ENCODE peak calls at places on chromosomes 7 and 10, in five cellular contexts. One of them, this sample, is unnamed.

GRCh38 chr10:88759366-88760101 is at the start of gene LIPN:
- DNase-seq in epithelial cell of proximal tubule: no peak
- DNase-seq in Panc1: no peak
- DNase-seq in AG04449: no peak
- DNase-seq in astrocyte of the cerebellum: no peak
- DNase-seq in this sample: no peak

GRCh38 chr7:33109758-33110238 is 594 bp upstream of the RP9 start:
- DNase-seq in epithelial cell of proximal tubule: no peak
- DNase-seq in Panc1: no peak
- DNase-seq in AG04449: no peak
- DNase-seq in astrocyte of the cerebellum: no peak
- DNase-seq in this sample: no peak

GRCh38 chr10:98262571-98262970 is 5.4 kb downstream of the LOXL4 start:
- DNase-seq in epithelial cell of proximal tubule: no peak
- DNase-seq in Panc1: no peak
- DNase-seq in AG04449: no peak
- DNase-seq in astrocyte of the cerebellum: no peak
- DNase-seq in this sample: no peak

GRCh38 chr7:139823855-139824670 is 5.0 kb upstream of the TBXAS1 start:
- DNase-seq in epithelial cell of proximal tubule: no peak
- DNase-seq in Panc1: no peak
- DNase-seq in AG04449: no peak
- DNase-seq in astrocyte of the cerebellum: no peak
- DNase-seq in this sample: no peak

GRCh38 chr7:102933763-102934162 is 21.0 kb downstream of the LRRC17 start:
- DNase-seq in epithelial cell of proximal tubule: no peak
- DNase-seq in Panc1: no peak
- DNase-seq in AG04449: peak; percentile 80
- DNase-seq in astrocyte of the cerebellum: peak; percentile 82
- DNase-seq in this sample: peak; percentile 95

GRCh38 chr10:127578628-127579305 is 29.7 kb downstream of the NPS start:
- DNase-seq in epithelial cell of proximal tubule: peak; percentile 73
- DNase-seq in Panc1: no peak
- DNase-seq in AG04449: no peak
- DNase-seq in astrocyte of the cerebellum: no peak
- DNase-seq in this sample: no peak

GRCh38 chr10:114956466-114956865 is 18.5 kb downstream of the TRUB1 start:
- DNase-seq in epithelial cell of proximal tubule: no peak
- DNase-seq in Panc1: no peak
- DNase-seq in AG04449: no peak
- DNase-seq in astrocyte of the cerebellum: no peak
- DNase-seq in this sample: no peak

GRCh38 chr7:12647364-12648219 is 39.8 kb upstream of the ARL4A start:
- DNase-seq in epithelial cell of proximal tubule: no peak
- DNase-seq in Panc1: peak; percentile 83
- DNase-seq in AG04449: no peak
- DNase-seq in astrocyte of the cerebellum: no peak
- DNase-seq in this sample: no peak

GRCh38 chr10:99927719-99928280 is 81.9 kb downstream of the DNMBP start:
- DNase-seq in epithelial cell of proximal tubule: no peak
- DNase-seq in Panc1: no peak
- DNase-seq in AG04449: no peak
- DNase-seq in astrocyte of the cerebellum: no peak
- DNase-seq in this sample: no peak
- H3K4me3 ChIP-seq in epithelial cell of proximal tubule: peak overlapping the region; percentile 77
- H3K4me3 ChIP-seq in Panc1: peak overlapping the region; percentile 60
- H3K4me3 ChIP-seq in AG04449: no peak overlapping the region
- H3K4me3 ChIP-seq in astrocyte of the cerebellum: no peak overlapping the region
- H3K4me3 ChIP-seq in this sample: no peak overlapping the region

GRCh38 chr10:48884337-48885045 is 55.1 kb downstream of the LRRC18 start:
- DNase-seq in epithelial cell of proximal tubule: no peak
- DNase-seq in Panc1: no peak
- DNase-seq in AG04449: no peak
- DNase-seq in astrocyte of the cerebellum: no peak
- DNase-seq in this sample: no peak

GRCh38 chr10:48882881-48883280 is 56.8 kb downstream of the LRRC18 start:
- DNase-seq in epithelial cell of proximal tubule: no peak
- DNase-seq in Panc1: no peak
- DNase-seq in AG04449: no peak
- DNase-seq in astrocyte of the cerebellum: no peak
- DNase-seq in this sample: no peak

GRCh38 chr10:48887982-48888381 is 51.7 kb downstream of the LRRC18 start:
- DNase-seq in epithelial cell of proximal tubule: no peak
- DNase-seq in Panc1: no peak
- DNase-seq in AG04449: no peak
- DNase-seq in astrocyte of the cerebellum: no peak
- DNase-seq in this sample: no peak

GRCh38 chr10:48881937-48882336 is 57.7 kb downstream of the LRRC18 start:
- DNase-seq in epithelial cell of proximal tubule: no peak
- DNase-seq in Panc1: no peak
- DNase-seq in AG04449: no peak
- DNase-seq in astrocyte of the cerebellum: no peak
- DNase-seq in this sample: no peak

GRCh38 chr10:48885376-48885775 is 54.3 kb downstream of the LRRC18 start:
- DNase-seq in epithelial cell of proximal tubule: no peak
- DNase-seq in Panc1: no peak
- DNase-seq in AG04449: no peak
- DNase-seq in astrocyte of the cerebellum: peak; percentile 1
- DNase-seq in this sample: no peak
- TF ChIP-seq CTCF in epithelial cell of proximal tubule: peak; percentile 65
- TF ChIP-seq CTCF in Panc1: no peak
- TF ChIP-seq CTCF in AG04449: peak; percentile 9
- TF ChIP-seq CTCF in astrocyte of the cerebellum: peak; percentile 43
- TF ChIP-seq CTCF in this sample: peak; percentile 27

GRCh38 chr7:108442039-108442568 is 14.1 kb downstream of the NRCAM start:
- DNase-seq in epithelial cell of proximal tubule: peak; percentile 38
- DNase-seq in Panc1: no peak
- DNase-seq in AG04449: no peak
- DNase-seq in astrocyte of the cerebellum: no peak
- DNase-seq in this sample: no peak
- H3K4me3 ChIP-seq in epithelial cell of proximal tubule: no peak overlapping the region
- H3K4me3 ChIP-seq in Panc1: no peak overlapping the region
- H3K4me3 ChIP-seq in AG04449: no peak overlapping the region
- H3K4me3 ChIP-seq in astrocyte of the cerebellum: no peak overlapping the region
- H3K4me3 ChIP-seq in this sample: no peak overlapping the region

GRCh38 chr10:25023278-25023677 is 6.9 kb downstream of the THNSL1 start:
- DNase-seq in epithelial cell of proximal tubule: no peak
- DNase-seq in Panc1: no peak
- DNase-seq in AG04449: no peak
- DNase-seq in astrocyte of the cerebellum: no peak
- DNase-seq in this sample: no peak

GRCh38 chr10:25024528-25024927 is 8.1 kb downstream of the THNSL1 start:
- DNase-seq in epithelial cell of proximal tubule: no peak
- DNase-seq in Panc1: no peak
- DNase-seq in AG04449: no peak
- DNase-seq in astrocyte of the cerebellum: no peak
- DNase-seq in this sample: peak; percentile 66

GRCh38 chr10:25028711-25029110 is 12.3 kb downstream of the THNSL1 start:
- DNase-seq in epithelial cell of proximal tubule: no peak
- DNase-seq in Panc1: no peak
- DNase-seq in AG04449: no peak
- DNase-seq in astrocyte of the cerebellum: no peak
- DNase-seq in this sample: no peak

GRCh38 chr10:25029519-25029918 is 13.1 kb downstream of the THNSL1 start:
- DNase-seq in epithelial cell of proximal tubule: no peak
- DNase-seq in Panc1: no peak
- DNase-seq in AG04449: no peak
- DNase-seq in astrocyte of the cerebellum: no peak
- DNase-seq in this sample: no peak

DNA sequence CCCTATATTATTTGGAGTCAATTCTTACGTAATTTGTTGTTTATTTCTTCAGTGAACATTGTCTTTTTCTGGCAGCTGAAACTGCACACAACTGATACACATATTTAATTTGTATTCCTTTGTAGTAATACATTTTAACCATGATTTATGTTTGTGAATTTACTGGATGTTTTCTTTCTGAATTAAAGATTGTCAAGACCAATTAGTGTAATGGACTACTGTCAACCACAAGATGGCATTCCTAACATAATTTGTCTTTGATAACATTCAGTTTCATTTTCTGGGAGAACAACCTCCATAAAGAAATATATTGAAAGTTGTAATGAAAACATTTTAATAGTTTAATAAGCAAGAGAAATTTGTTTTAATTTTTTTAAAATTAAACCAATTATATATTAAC is 10.1 kb downstream of the THNSL1 start:
- DNase-seq in epithelial cell of proximal tubule: no peak
- DNase-seq in Panc1: no peak
- DNase-seq in AG04449: no peak
- DNase-seq in astrocyte of the cerebellum: no peak
- DNase-seq in this sample: no peak
- TF ChIP-seq CTCF in epithelial cell of proximal tubule: peak; percentile 41
- TF ChIP-seq CTCF in Panc1: peak; percentile 9
- TF ChIP-seq CTCF in AG04449: no peak
- TF ChIP-seq CTCF in astrocyte of the cerebellum: no peak
- TF ChIP-seq CTCF in this sample: no peak

DNA sequence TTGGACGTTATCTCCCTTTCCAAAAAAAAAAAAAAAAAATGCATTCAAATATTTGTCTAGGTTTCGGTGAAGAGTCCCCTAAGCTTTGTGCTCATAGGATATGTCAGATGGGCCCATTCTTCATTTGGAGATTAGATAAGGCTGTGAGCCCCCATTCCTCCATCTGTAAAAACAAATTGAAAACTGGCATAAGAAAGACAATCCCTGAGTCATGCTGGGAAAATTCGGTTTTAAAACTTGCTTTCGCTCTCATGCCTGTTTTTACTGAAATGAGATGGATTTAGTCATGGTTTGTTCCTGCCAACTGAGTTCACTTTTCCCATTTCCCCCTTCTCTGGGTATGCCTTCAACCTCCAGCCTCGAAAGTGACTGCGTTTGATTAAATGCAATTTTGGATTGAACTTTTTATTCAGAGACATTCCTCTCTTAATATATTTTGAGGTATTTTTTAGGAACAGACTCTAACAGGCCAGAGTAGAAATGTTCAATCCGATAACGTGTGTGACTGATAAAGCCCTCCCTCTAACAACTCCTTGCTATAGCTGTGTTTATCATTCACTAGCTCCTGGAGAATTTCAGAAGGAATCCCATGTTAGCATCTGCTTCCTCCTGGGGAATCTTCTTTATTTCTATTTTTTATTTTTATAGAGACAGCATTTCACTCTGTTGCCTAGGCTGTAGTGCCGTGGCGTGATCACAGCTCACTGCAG is 190.9 kb upstream of the LYZL2 start:
- DNase-seq in epithelial cell of proximal tubule: peak; percentile 19
- DNase-seq in Panc1: no peak
- DNase-seq in AG04449: no peak
- DNase-seq in astrocyte of the cerebellum: peak; percentile 79
- DNase-seq in this sample: peak; percentile 67
- H3K4me3 ChIP-seq in epithelial cell of proximal tubule: no peak overlapping the region
- H3K4me3 ChIP-seq in Panc1: no peak overlapping the region
- H3K4me3 ChIP-seq in AG04449: peak overlapping the region; percentile 7
- H3K4me3 ChIP-seq in astrocyte of the cerebellum: no peak overlapping the region
- H3K4me3 ChIP-seq in this sample: no peak overlapping the region

DNA sequence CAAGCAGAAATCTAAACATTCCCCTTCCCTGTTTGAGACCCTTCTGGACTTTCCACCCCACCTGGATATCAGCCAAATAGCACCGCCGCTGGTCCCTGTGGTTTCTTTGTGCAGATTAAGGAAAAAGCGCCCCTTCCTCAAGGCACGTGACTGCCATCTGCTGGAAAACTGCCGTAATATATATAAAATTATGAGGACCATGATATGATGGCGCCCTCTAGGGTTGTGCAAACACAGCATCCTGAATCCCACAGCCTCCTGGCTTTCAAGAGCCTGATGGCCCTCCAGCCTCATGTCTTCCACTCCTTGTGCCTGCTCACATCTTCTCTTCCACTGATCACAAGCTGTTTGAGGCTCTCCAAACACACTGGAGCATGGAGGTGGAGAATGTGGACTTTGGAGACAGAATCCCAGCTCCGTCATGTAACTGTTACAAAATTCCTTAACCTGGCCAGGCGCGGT is 121.3 kb downstream of the MYL10 start:
- DNase-seq in epithelial cell of proximal tubule: no peak
- DNase-seq in Panc1: peak; percentile 47
- DNase-seq in AG04449: no peak
- DNase-seq in astrocyte of the cerebellum: peak; percentile 13
- DNase-seq in this sample: no peak
- TF ChIP-seq CTCF in epithelial cell of proximal tubule: peak; percentile 88
- TF ChIP-seq CTCF in Panc1: peak; percentile 96
- TF ChIP-seq CTCF in AG04449: peak; percentile 55
- TF ChIP-seq CTCF in astrocyte of the cerebellum: peak; percentile 71
- TF ChIP-seq CTCF in this sample: peak; percentile 63

This sample was measured in AG09309.